ENCODE peak calls at places on chromosome 2, in nine cellular contexts. N, A, P, S, B, Y, Q, R and X are unnamed samples.

GRCh38 chr2:207071820-207072219 is 93.9 kb downstream of the KLF7 start:
- DNase-seq in B (no peak), N (no peak), R (no peak), Y (no peak), A (no peak), Q (no peak), S (no peak), P (no peak), X (no peak)

GRCh38 chr2:65054749-65055426 is 1.3 kb upstream of the CEP68 start:
- DNase-seq in N (no peak), P (no peak), A (no peak), Q (no peak), Y (no peak), S (no peak), B (no peak), R (no peak), X (no peak)

GRCh38 chr2:84906108-84906899 is 848 bp downstream of the TMSB10 start:
- DNase-seq in S (no peak), P (no peak), B (peak; percentile 78), Q (peak; percentile 34), Y (peak; percentile 44), A (peak; percentile 77), N (no peak), R (no peak), X (peak; percentile 54)

GRCh38 chr2:111662771-111663470 is 221.1 kb downstream of the ANAPC1 start:
- DNase-seq in P (no peak), R (no peak), Q (no peak), A (peak; percentile 29), N (no peak), Y (peak; percentile 61), B (peak; percentile 84), S (peak; percentile 7), X (no peak)

GRCh38 chr2:178105566-178105965 is 6.7 kb upstream of the RBM45 start:
- DNase-seq in Q (no peak), A (no peak), Y (no peak), R (no peak), S (no peak), N (peak; percentile 45), B (no peak), P (no peak), X (no peak)

GRCh38 chr2:217902281-217903141 is 100.3 kb downstream of the TNS1 start:
- DNase-seq in B (no peak), Q (no peak), Y (no peak), R (no peak), N (no peak), P (no peak), S (peak; percentile 87), A (peak; percentile 7), X (no peak)

GRCh38 chr2:28009732-28010131 is 119.2 kb downstream of the BABAM2 start:
- DNase-seq in Y (no peak), N (no peak), A (no peak), P (no peak), S (peak; percentile 33), B (no peak), Q (no peak), R (no peak), X (no peak)

GRCh38 chr2:200608341-200609026 is 22.7 kb downstream of the AOX1 start:
- DNase-seq in A (no peak), S (no peak), Q (no peak), R (no peak), N (peak; percentile 69), P (no peak), B (no peak), Y (no peak), X (no peak)

GRCh38 chr2:11123856-11124759 is 31.2 kb upstream of the SLC66A3 start:
- DNase-seq in Y (peak; percentile 81), Q (peak; percentile 78), P (no peak), R (peak; percentile 25), A (peak; percentile 74), N (peak; percentile 54), B (peak; percentile 61), S (peak; percentile 61), X (no peak)

GRCh38 chr2:217857624-217858506 is 144.9 kb downstream of the TNS1 start:
- DNase-seq in A (no peak), Q (no peak), S (no peak), P (no peak), N (no peak), B (no peak), Y (no peak), R (no peak), X (no peak)

GRCh38 chr2:232458661-232459418 is 2.9 kb downstream of the ALPI start:
- DNase-seq in S (no peak), A (no peak), Y (no peak), P (no peak), N (no peak), R (no peak), Q (no peak), B (no peak), X (no peak)

GRCh38 chr2:232485757-232486557 is 1.7 kb downstream of the ECEL1 start:
- DNase-seq in R (no peak), N (no peak), Q (peak; percentile 63), P (no peak), S (no peak), Y (no peak), A (no peak), B (no peak), X (no peak)

GRCh38 chr2:198347349-198347748 is 543.0 kb downstream of the PLCL1 start:
- DNase-seq in Y (no peak), R (no peak), A (no peak), B (no peak), Q (no peak), S (no peak), N (no peak), P (no peak), X (no peak)

GRCh38 chr2:177694348-177694747 is 301.8 kb downstream of the AGPS start:
- DNase-seq in Q (no peak), Y (no peak), P (no peak), B (no peak), R (no peak), A (no peak), S (no peak), N (no peak), X (no peak)

GRCh38 chr2:33126552-33126951 is 179.8 kb downstream of the LTBP1 start:
- DNase-seq in N (no peak), P (no peak), Y (no peak), S (no peak), R (no peak), Q (no peak), B (no peak), A (no peak), X (no peak)

GRCh38 chr2:7452110-7452851 is 535.1 kb downstream of the RNF144A start:
- DNase-seq in Y (no peak), Q (no peak), B (peak; percentile 89), N (no peak), A (peak; percentile 31), S (no peak), R (no peak), P (no peak), X (no peak)

GRCh38 chr2:149037851-149038250 is 648 bp upstream of the LYPD6B start:
- DNase-seq in B (no peak), P (no peak), Y (no peak), S (no peak), N (peak; percentile 63), Q (peak; percentile 61), A (no peak), R (no peak), X (no peak)

GRCh38 chr2:215420471-215420935 is 15.4 kb downstream of the FN1 start:
- DNase-seq in Y (no peak), N (no peak), Q (no peak), A (no peak), R (no peak), P (no peak), B (no peak), S (peak; percentile 57), X (no peak)

GRCh38 chr2:55672630-55673029 is 21.0 kb downstream of the PNPT1 start:
- DNase-seq in Y (no peak), P (no peak), A (no peak), B (no peak), R (no peak), Q (no peak), N (no peak), S (no peak), X (no peak)

GRCh38 chr2:158191076-158191566 is 89.4 kb downstream of the UPP2 start:
- DNase-seq in P (no peak), B (no peak), R (no peak), N (no peak), S (no peak), Q (peak; percentile 23), Y (peak; percentile 22), A (peak; percentile 56), X (no peak)

GRCh38 chr2:15260196-15260595 is 300.9 kb downstream of the NBAS start:
- DNase-seq in R (no peak), Y (no peak), P (no peak), A (no peak), Q (no peak), B (no peak), N (no peak), S (peak; percentile 1), X (no peak)

GRCh38 chr2:238264072-238264460 is 24.2 kb upstream of the HES6 start:
- DNase-seq in A (no peak), S (no peak), P (no peak), R (no peak), B (no peak), N (no peak), Y (no peak), Q (no peak), X (no peak)

GRCh38 chr2:12923907-12924610 is 207.3 kb downstream of the TRIB2 start:
- DNase-seq in S (peak; percentile 63), A (no peak), Y (no peak), P (no peak), B (no peak), R (no peak), N (no peak), Q (no peak), X (no peak)

GRCh38 chr2:236610991-236611821 is 41.6 kb downstream of the ACKR3 start:
- DNase-seq in N (no peak), A (no peak), Y (no peak), B (no peak), S (no peak), Q (no peak), P (no peak), R (no peak), X (no peak)

GRCh38 chr2:120858764-120859525 is 123.3 kb downstream of the GLI2 start:
- DNase-seq in R (no peak), S (no peak), N (no peak), Y (no peak), Q (peak; percentile 87), P (no peak), A (no peak), B (no peak), X (no peak)

GRCh38 chr2:105176429-105176828 is 65.1 kb upstream of the GPR45 start:
- DNase-seq in Y (no peak), P (no peak), N (no peak), B (no peak), S (no peak), R (no peak), Q (no peak), A (no peak), X (no peak)

GRCh38 chr2:161576421-161576820 is 47.8 kb upstream of the SLC4A10 start:
- DNase-seq in Y (no peak), N (no peak), B (peak; percentile 7), R (no peak), P (no peak), S (no peak), A (no peak), Q (peak; percentile 45), X (no peak)

GRCh38 chr2:230891108-230891507 is 26.4 kb downstream of the ITM2C start:
- DNase-seq in B (no peak), Y (no peak), A (no peak), R (no peak), N (no peak), P (no peak), Q (no peak), S (peak; percentile 26), X (no peak)

GRCh38 chr2:185939858-185940257 is 201.3 kb downstream of the FSIP2 start:
- DNase-seq in Y (no peak), N (no peak), P (no peak), B (no peak), A (no peak), S (no peak), Q (no peak), R (no peak), X (no peak)

GRCh38 chr2:86017901-86018896 is 87.5 kb downstream of the POLR1A start:
- DNase-seq in B (no peak), N (peak; percentile 66), P (no peak), Y (no peak), A (no peak), S (no peak), Q (no peak), R (no peak), X (no peak)

GRCh38 chr2:37586663-37587409 is 84.6 kb downstream of the CDC42EP3 start:
- DNase-seq in P (no peak), S (no peak), Q (no peak), Y (no peak), A (no peak), N (peak; percentile 78), R (no peak), B (no peak), X (no peak)